ENCODE peak calls at places on chromosomes 7 and 10, in eight cellular contexts. K, R, Y, B, J, I, W and Q are unnamed samples. For H3K36me3, the result is how much of the 10 kb centered on the place peaks cover.

GRCh38 chr7:138958026-138958956 is 22.9 kb downstream of the KIAA1549 start:
- DNase-seq in W (no peak), B (no peak), Y (no peak), J (no peak), R (no peak), I (peak), K (peak), Q (no peak)

GRCh38 chr7:118720632-118721031 is 496.1 kb downstream of the ANKRD7 start:
- DNase-seq in J (no peak), I (no peak), Y (no peak), B (no peak), R (no peak), W (no peak), K (no peak), Q (no peak)

GRCh38 chr10:103661198-103661950 is 167.9 kb downstream of the NEURL1 start:
- DNase-seq in Y (peak), W (peak), K (peak), R (peak), J (peak), B (peak), I (no peak), Q (peak)

GRCh38 chr10:31399171-31399570 is 80.2 kb downstream of the ZEB1 start:
- DNase-seq in J (no peak), I (no peak), B (no peak), K (no peak), Y (no peak), W (no peak), R (no peak), Q (no peak)

GRCh38 chr10:97542169-97543024 is 30.2 kb upstream of the ANKRD2 start:
- DNase-seq in J (peak), B (peak), R (peak), I (peak), W (peak), K (peak), Y (peak), Q (peak)

GRCh38 chr10:22370320-22370719 is 25.0 kb downstream of the SPAG6 start:
- DNase-seq in Y (no peak), K (no peak), J (no peak), I (no peak), B (no peak), R (no peak), W (no peak), Q (no peak)

GRCh38 chr7:92064414-92065029 is 69.8 kb downstream of the CYP51A1 start:
- DNase-seq in R (no peak), I (no peak), K (no peak), Y (no peak), W (no peak), J (no peak), B (no peak), Q (no peak)

GRCh38 chr7:43790006-43790405 is 31.5 kb downstream of the BLVRA start:
- DNase-seq in J (no peak), W (no peak), Y (no peak), I (no peak), B (no peak), K (no peak), R (no peak), Q (no peak)

GRCh38 chr10:91551856-91552255 is 81.0 kb downstream of the PPP1R3C start:
- DNase-seq in K (peak), R (peak), J (no peak), W (peak), B (no peak), I (peak), Y (no peak), Q (peak)

GRCh38 chr10:124048371-124049290 is 44.8 kb downstream of the CHST15 start:
- DNase-seq in W (no peak), J (no peak), K (no peak), B (no peak), R (peak), Y (no peak), I (no peak), Q (no peak)

GRCh38 chr7:16034866-16035265 is 348.4 kb upstream of the MEOX2 start:
- DNase-seq in J (no peak), I (no peak), K (no peak), B (no peak), Y (no peak), R (no peak), W (no peak), Q (no peak)

GRCh38 chr7:143018931-143019330 is 8.0 kb downstream of the OR9A2 start:
- DNase-seq in R (no peak), I (no peak), J (no peak), B (no peak), W (no peak), K (no peak), Y (no peak), Q (no peak)

GRCh38 chr7:103637726-103638125 is 191.7 kb upstream of the SLC26A5 start:
- DNase-seq in R (no peak), B (no peak), K (peak), J (no peak), I (peak), Y (no peak), W (no peak), Q (no peak)

GRCh38 chr7:41867639-41868038 is 164.7 kb upstream of the INHBA start:
- DNase-seq in W (no peak), J (no peak), B (no peak), K (peak), R (no peak), I (no peak), Y (no peak), Q (no peak)

GRCh38 chr7:123624527-123625183 is 23.0 kb downstream of the ASB15 start:
- DNase-seq in K (peak), J (no peak), I (peak), B (peak), R (peak), Y (no peak), W (peak), Q (peak)

GRCh38 chr7:138074121-138074520 is 2.1 kb upstream of the AKR1D1 start:
- DNase-seq in I (peak), J (no peak), W (no peak), B (no peak), R (no peak), Y (no peak), K (no peak), Q (no peak)

GRCh38 chr10:10818082-10818481 is 199.6 kb upstream of the CELF2 start:
- DNase-seq in I (no peak), K (peak), J (peak), R (no peak), B (no peak), W (no peak), Y (no peak), Q (no peak)

GRCh38 chr7:95578299-95578855 is 17.9 kb downstream of the PDK4 start:
- DNase-seq in I (no peak), B (no peak), W (no peak), R (no peak), Y (no peak), J (no peak), K (no peak), Q (no peak)

GRCh38 chr7:12257582-12257981 is 46.5 kb downstream of the TMEM106B start:
- DNase-seq in I (peak), K (peak), B (no peak), Y (no peak), W (no peak), J (no peak), R (no peak), Q (no peak)

GRCh38 chr10:106727170-106727569 is 437.3 kb downstream of the SORCS1 start:
- DNase-seq in B (no peak), K (no peak), Y (no peak), J (no peak), I (no peak), W (no peak), R (no peak), Q (no peak)

GRCh38 chr10:89414879-89415821 is 782 bp downstream of the IFIT5 start:
- DNase-seq in J (peak), B (peak), I (peak), R (no peak), W (peak), K (peak), Y (no peak), Q (peak)

GRCh38 chr10:75283150-75284096 is 47.7 kb upstream of the COMTD1 start:
- DNase-seq in K (peak), W (no peak), Y (no peak), J (no peak), R (no peak), B (no peak), I (no peak), Q (no peak)
- H3K4me3 ChIP-seq in K (no peak), W (no peak), Y (no peak), J (no peak), R (no peak), B (peak), I (no peak), Q (peak)

GRCh38 chr7:6406121-6406520 is 41.6 kb downstream of the DAGLB start:
- DNase-seq in I (no peak), W (no peak), R (no peak), Y (no peak), J (no peak), K (no peak), B (no peak), Q (no peak)
- H3K36me3 ChIP-seq in I (half or more), W (half or more), R (under half), Y (half or more), J (half or more), K (half or more), B (under half), Q (half or more)

GRCh38 chr10:23516530-23516929 is 77.7 kb downstream of the OTUD1 start:
- DNase-seq in I (peak), R (no peak), B (no peak), Y (no peak), J (no peak), W (no peak), K (peak), Q (no peak)
- TF ChIP-seq CTCF in I (peak), R (no peak), B (no peak), Y (no peak), J (peak), W (peak), K (peak), Q (no peak)

GRCh38 chr7:25854059-25854458 is 297.9 kb upstream of the NFE2L3 start:
- DNase-seq in Y (no peak), B (no peak), I (no peak), W (no peak), K (no peak), R (no peak), J (no peak), Q (no peak)

GRCh38 chr7:25851332-25852248 is 300.4 kb upstream of the NFE2L3 start:
- DNase-seq in I (peak), Y (peak), B (peak), R (peak), W (peak), J (peak), K (peak), Q (peak)

GRCh38 chr7:25852995-25853713 is 298.8 kb upstream of the NFE2L3 start:
- DNase-seq in R (no peak), J (no peak), Y (no peak), I (no peak), W (no peak), K (no peak), B (no peak), Q (no peak)

GRCh38 chr7:25850730-25851129 is 301.3 kb upstream of the NFE2L3 start:
- DNase-seq in Y (no peak), I (no peak), K (no peak), R (no peak), J (no peak), W (no peak), B (no peak), Q (no peak)

DNA sequence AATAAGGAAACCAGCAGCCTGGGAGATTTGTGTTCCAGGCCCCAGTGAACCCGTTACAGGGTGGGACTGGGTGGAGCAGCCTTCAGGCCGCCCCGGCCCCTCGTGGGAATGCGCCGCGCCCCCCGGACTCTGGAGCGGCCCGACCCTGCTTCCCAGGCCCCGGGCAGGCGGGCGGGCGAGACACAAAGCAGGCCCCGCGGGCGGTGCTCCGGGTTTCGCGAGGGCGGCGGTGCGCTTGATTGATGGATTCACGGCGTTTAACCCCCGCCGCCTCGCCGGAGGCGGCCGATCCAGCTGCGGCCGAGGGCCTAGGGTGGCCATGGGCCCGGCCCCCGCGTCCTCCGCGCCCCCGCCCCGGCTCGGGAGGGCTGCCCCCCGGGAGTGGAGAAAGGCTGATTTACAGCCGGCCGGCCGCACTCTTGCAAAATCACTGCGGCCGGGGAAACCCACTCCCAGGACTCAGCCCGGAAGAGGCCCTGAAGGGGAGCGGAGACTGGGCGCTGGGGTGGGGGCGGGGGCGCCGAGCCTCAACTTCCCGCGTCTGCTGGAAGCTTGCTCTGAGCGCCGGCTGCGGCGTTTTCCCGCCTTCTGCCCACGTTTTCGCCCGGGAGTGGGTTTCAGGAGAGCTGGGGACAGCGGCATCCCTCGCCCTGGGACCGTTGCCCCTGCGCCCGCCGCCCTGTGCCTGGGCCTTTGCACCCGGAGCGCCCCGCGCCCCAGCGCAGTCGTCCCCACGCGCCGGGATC is 299.6 kb upstream of the NFE2L3 start:
- DNase-seq in K (no peak), R (peak), I (no peak), Y (no peak), W (no peak), B (no peak), J (no peak), Q (no peak)
- H3K4me3 ChIP-seq in K (no peak), R (peak), I (peak), Y (peak), W (peak), B (peak), J (no peak), Q (peak)

GRCh38 chr7:151075662-151075971 is 5.0 kb downstream of the FASTK start:
- DNase-seq in K (no peak), Y (no peak), I (no peak), W (no peak), B (no peak), R (no peak), J (no peak), Q (no peak)
- H3K36me3 ChIP-seq in K (half or more), Y (under half), I (under half), W (half or more), B (under half), R (under half), J (half or more), Q (half or more)

GRCh38 chr10:14820010-14820774 is 17.6 kb downstream of the CDNF start:
- DNase-seq in W (no peak), Y (no peak), I (peak), R (no peak), B (no peak), J (no peak), K (peak), Q (no peak)
- TF ChIP-seq CTCF in W (no peak), Y (no peak), I (peak), R (no peak), B (no peak), J (no peak), K (peak), Q (no peak)

DNA sequence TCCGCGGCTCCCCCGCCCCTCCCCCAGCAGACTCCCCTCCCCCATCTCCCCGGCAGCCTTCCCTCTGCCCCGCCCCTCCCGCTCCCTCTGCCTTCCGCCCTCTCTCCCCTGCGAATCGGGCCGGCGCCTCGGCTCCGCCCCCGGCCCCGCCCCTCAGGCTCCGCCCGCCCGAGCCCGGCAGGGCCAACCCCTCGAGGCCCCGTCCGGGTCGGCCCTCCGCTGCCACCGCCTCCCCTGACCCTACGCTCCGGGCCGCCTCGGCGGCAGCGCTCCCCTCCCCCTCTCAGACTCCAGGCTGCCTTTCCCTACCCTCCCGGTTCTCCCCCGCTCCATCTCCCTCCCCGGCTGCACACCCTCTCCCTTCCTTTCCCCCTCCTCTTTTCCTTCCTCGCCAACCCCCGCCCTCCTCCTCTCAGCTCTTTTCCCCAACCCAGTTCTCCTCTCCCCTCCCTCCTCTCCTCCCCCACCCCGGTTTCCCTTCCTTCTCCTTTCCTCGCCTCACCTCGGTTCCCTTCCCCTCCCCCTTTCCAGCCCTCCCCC is 1.6 kb downstream of the ZNF467 start:
- DNase-seq in Y (peak), R (peak), B (peak), J (peak), W (peak), K (peak), I (peak), Q (peak)
- H3K4me3 ChIP-seq in Y (peak), R (peak), B (peak), J (peak), W (peak), K (peak), I (peak), Q (peak)